ENCODE peak calls at places on chromosomes 2 and 18, in nine cellular contexts. F, K, J, U, Y, T, E, O and M are unnamed samples.

GRCh38 chr2:73937899-73938298 is 11.2 kb downstream of the DGUOK start:
- DNase-seq in F (no peak), K (no peak), J (no peak), U (no peak), Y (no peak), T (no peak), E (no peak), O (no peak), M (no peak)

GRCh38 chr2:226971029-226971584 is 135.3 kb downstream of the RHBDD1 start:
- DNase-seq in F (no peak), K (no peak), J (no peak), U (no peak), Y (no peak), T (no peak), E (no peak), O (no peak), M (no peak)

GRCh38 chr2:45498661-45499550 is 112.2 kb downstream of the SRBD1 start:
- DNase-seq in F (no peak), K (no peak), J (no peak), U (no peak), Y (no peak), T (no peak), E (no peak), O (no peak), M (no peak)

GRCh38 chr2:221422516-221423211 is 149.4 kb downstream of the EPHA4 start:
- DNase-seq in F (no peak), K (no peak), J (no peak), U (no peak), Y (no peak), T (no peak), E (no peak), O (no peak), M (no peak)

GRCh38 chr18:10726198-10727068 is 200.6 kb downstream of the NAPG start:
- DNase-seq in F (no peak), K (no peak), J (no peak), U (peak), Y (no peak), T (no peak), E (peak), O (no peak), M (peak)

GRCh38 chr2:191629001-191629453 is 48.9 kb upstream of the NABP1 start:
- DNase-seq in F (no peak), K (no peak), J (no peak), U (no peak), Y (no peak), T (no peak), E (no peak), O (no peak), M (no peak)

GRCh38 chr18:1050012-1050657 is 145.5 kb downstream of the ADCYAP1 start:
- DNase-seq in F (no peak), K (no peak), J (no peak), U (no peak), Y (no peak), T (no peak), E (no peak), O (no peak), M (no peak)

GRCh38 chr2:239111401-239112100 is 263.7 kb downstream of the TWIST2 start:
- DNase-seq in F (no peak), K (no peak), J (no peak), U (no peak), Y (no peak), T (no peak), E (no peak), O (no peak), M (no peak)

GRCh38 chr2:113132622-113133021 is 5.2 kb downstream of the IL1RN start:
- DNase-seq in F (no peak), K (peak), J (no peak), U (no peak), Y (peak), T (no peak), E (no peak), O (no peak), M (no peak)

GRCh38 chr18:52903858-52904257 is 563.9 kb downstream of the DCC start:
- DNase-seq in F (peak), K (no peak), J (no peak), U (peak), Y (no peak), T (no peak), E (peak), O (peak), M (peak)

GRCh38 chr2:41716497-41716896 is 331.3 kb upstream of the PKDCC start:
- DNase-seq in F (no peak), K (no peak), J (no peak), U (no peak), Y (no peak), T (no peak), E (no peak), O (no peak), M (no peak)

GRCh38 chr2:53765749-53766148 is 1.9 kb upstream of the CHAC2 start:
- DNase-seq in F (no peak), K (no peak), J (no peak), U (no peak), Y (no peak), T (no peak), E (no peak), O (no peak), M (no peak)

GRCh38 chr18:427005-427404 is 73.5 kb downstream of the COLEC12 start:
- DNase-seq in F (no peak), K (no peak), J (peak), U (no peak), Y (no peak), T (peak), E (no peak), O (no peak), M (no peak)

GRCh38 chr18:12335503-12335902 is 27.5 kb downstream of the TUBB6 start:
- DNase-seq in F (no peak), K (no peak), J (no peak), U (no peak), Y (no peak), T (no peak), E (no peak), O (no peak), M (no peak)

GRCh38 chr2:197310940-197311485 is 433 bp upstream of the ANKRD44 start:
- DNase-seq in F (no peak), K (no peak), J (no peak), U (no peak), Y (no peak), T (no peak), E (no peak), O (no peak), M (no peak)

GRCh38 chr2:160214461-160215055 is 14.5 kb upstream of the ITGB6 start:
- DNase-seq in F (no peak), K (no peak), J (peak), U (no peak), Y (no peak), T (peak), E (no peak), O (peak), M (no peak)

GRCh38 chr2:216687646-216688045 is 7.7 kb downstream of the IGFBP5 start:
- DNase-seq in F (no peak), K (no peak), J (no peak), U (no peak), Y (no peak), T (no peak), E (no peak), O (no peak), M (peak)

GRCh38 chr2:42753188-42753813 is 10.6 kb downstream of the OXER1 start:
- DNase-seq in F (no peak), K (no peak), J (no peak), U (no peak), Y (peak), T (no peak), E (no peak), O (no peak), M (no peak)

GRCh38 chr2:211127501-211127900 is 571.1 kb downstream of the CPS1 start:
- DNase-seq in F (no peak), K (no peak), J (no peak), U (no peak), Y (no peak), T (no peak), E (no peak), O (no peak), M (no peak)

GRCh38 chr2:121545257-121545656 is 14.6 kb downstream of the RNU4ATAC start:
- DNase-seq in F (no peak), K (no peak), J (no peak), U (no peak), Y (no peak), T (no peak), E (no peak), O (no peak), M (no peak)

GRCh38 chr2:54629914-54630609 is 93.4 kb upstream of the EML6 start:
- DNase-seq in F (no peak), K (no peak), J (no peak), U (peak), Y (no peak), T (peak), E (peak), O (peak), M (no peak)

GRCh38 chr2:72803151-72803550 is 22.7 kb downstream of the EXOC6B start:
- DNase-seq in F (no peak), K (no peak), J (no peak), U (no peak), Y (no peak), T (no peak), E (no peak), O (no peak), M (no peak)

GRCh38 chr2:53150146-53150545 is 617.5 kb upstream of the CHAC2 start:
- DNase-seq in F (no peak), K (no peak), J (no peak), U (no peak), Y (no peak), T (no peak), E (no peak), O (no peak), M (no peak)

GRCh38 chr2:241658296-241658695 is 20.8 kb downstream of the ATG4B start:
- DNase-seq in F (no peak), K (no peak), J (no peak), U (no peak), Y (no peak), T (no peak), E (no peak), O (no peak), M (no peak)

GRCh38 chr2:136238552-136239346 is 120.8 kb upstream of the CXCR4 start:
- DNase-seq in F (no peak), K (no peak), J (no peak), U (no peak), Y (no peak), T (peak), E (no peak), O (no peak), M (peak)

GRCh38 chr2:234204480-234204879 is 154.0 kb downstream of the SPP2 start:
- DNase-seq in F (no peak), K (no peak), J (no peak), U (no peak), Y (no peak), T (no peak), E (no peak), O (no peak), M (no peak)

GRCh38 chr2:46045888-46046287 is 251.3 kb upstream of the EPAS1 start:
- DNase-seq in F (no peak), K (no peak), J (no peak), U (no peak), Y (no peak), T (no peak), E (no peak), O (no peak), M (no peak)

GRCh38 chr18:67766930-67767329 is 250.4 kb upstream of the DSEL start:
- DNase-seq in F (no peak), K (no peak), J (peak), U (no peak), Y (no peak), T (no peak), E (no peak), O (no peak), M (no peak)

GRCh38 chr2:48711343-48711742 is 44.2 kb downstream of the LHCGR start:
- DNase-seq in F (no peak), K (no peak), J (no peak), U (no peak), Y (no peak), T (no peak), E (no peak), O (no peak), M (no peak)

GRCh38 chr2:233464531-233465240 is 101.9 kb downstream of the USP40 start:
- DNase-seq in F (no peak), K (no peak), J (no peak), U (peak), Y (peak), T (no peak), E (no peak), O (no peak), M (no peak)

GRCh38 chr2:10289891-10290290 is 12.8 kb upstream of the HPCAL1 start:
- DNase-seq in F (no peak), K (no peak), J (no peak), U (no peak), Y (no peak), T (no peak), E (no peak), O (no peak), M (no peak)

GRCh38 chr2:219570194-219570923 is 980 bp downstream of the OBSL1 start:
- DNase-seq in F (no peak), K (no peak), J (no peak), U (peak), Y (no peak), T (peak), E (peak), O (no peak), M (no peak)

GRCh38 chr2:221553333-221553732 is 18.8 kb downstream of the EPHA4 start:
- DNase-seq in F (no peak), K (no peak), J (no peak), U (no peak), Y (no peak), T (no peak), E (no peak), O (no peak), M (no peak)

GRCh38 chr2:101064868-101065549 is 62.9 kb downstream of the RPL31 start:
- DNase-seq in F (no peak), K (no peak), J (no peak), U (peak), Y (no peak), T (no peak), E (no peak), O (no peak), M (no peak)

GRCh38 chr2:11097038-11097720 is 58.1 kb upstream of the SLC66A3 start:
- DNase-seq in F (no peak), K (no peak), J (peak), U (no peak), Y (no peak), T (no peak), E (peak), O (no peak), M (no peak)

GRCh38 chr2:45988879-45989278 is 308.3 kb upstream of the EPAS1 start:
- DNase-seq in F (no peak), K (no peak), J (no peak), U (no peak), Y (no peak), T (no peak), E (no peak), O (no peak), M (no peak)

GRCh38 chr18:76373297-76373696 is 121.7 kb downstream of the ZNF516 start:
- DNase-seq in F (no peak), K (no peak), J (no peak), U (no peak), Y (no peak), T (no peak), E (no peak), O (no peak), M (no peak)

GRCh38 chr18:6628189-6628588 is 101.3 kb upstream of the ARHGAP28 start:
- DNase-seq in F (no peak), K (no peak), J (no peak), U (no peak), Y (no peak), T (no peak), E (peak), O (no peak), M (no peak)

GRCh38 chr2:201472411-201472810 is 20.9 kb downstream of the STRADB start:
- DNase-seq in F (no peak), K (no peak), J (no peak), U (no peak), Y (no peak), T (no peak), E (no peak), O (no peak), M (no peak)

GRCh38 chr2:9693138-9693520 is 62.3 kb upstream of the YWHAQ start:
- DNase-seq in F (no peak), K (peak), J (peak), U (no peak), Y (no peak), T (peak), E (no peak), O (peak), M (no peak)

GRCh38 chr2:75309596-75310290 is 110.4 kb upstream of the TACR1 start:
- DNase-seq in F (no peak), K (no peak), J (no peak), U (no peak), Y (no peak), T (no peak), E (no peak), O (no peak), M (no peak)

GRCh38 chr2:75311521-75311920 is 112.2 kb upstream of the TACR1 start:
- DNase-seq in F (no peak), K (no peak), J (no peak), U (no peak), Y (no peak), T (no peak), E (no peak), O (no peak), M (no peak)

GRCh38 chr2:75315436-75315835 is 116.1 kb upstream of the TACR1 start:
- DNase-seq in F (no peak), K (no peak), J (no peak), U (no peak), Y (no peak), T (no peak), E (no peak), O (no peak), M (no peak)

GRCh38 chr2:75310915-75311314 is 111.6 kb upstream of the TACR1 start:
- DNase-seq in F (no peak), K (no peak), J (no peak), U (no peak), Y (no peak), T (no peak), E (no peak), O (no peak), M (no peak)

DNA sequence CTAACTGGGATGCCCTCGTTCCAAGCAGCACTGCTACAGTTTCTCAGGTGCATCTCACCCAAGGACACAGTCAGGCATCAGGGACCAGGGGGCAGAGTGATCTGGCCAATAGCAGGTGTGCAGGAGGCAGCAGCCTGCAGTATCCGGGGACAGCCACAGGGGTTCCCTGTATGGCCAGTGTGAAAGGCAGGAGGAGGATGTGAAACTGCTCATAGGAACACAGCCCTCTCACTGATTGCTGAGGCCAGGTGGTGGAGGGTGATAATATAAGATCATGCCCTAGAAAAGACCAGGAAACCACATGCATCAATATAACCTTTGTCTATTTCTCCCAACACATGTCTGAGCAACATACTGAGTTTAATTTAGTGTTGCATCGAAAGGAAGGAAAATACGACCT is 112.7 kb upstream of the TACR1 start:
- DNase-seq in F (no peak), K (no peak), J (no peak), U (no peak), Y (peak), T (no peak), E (no peak), O (no peak), M (peak)
- TF ChIP-seq CTCF in F (peak), K (no peak), J (no peak), U (no peak), Y (peak), T (no peak), E (no peak), O (no peak), M (peak)

DNA sequence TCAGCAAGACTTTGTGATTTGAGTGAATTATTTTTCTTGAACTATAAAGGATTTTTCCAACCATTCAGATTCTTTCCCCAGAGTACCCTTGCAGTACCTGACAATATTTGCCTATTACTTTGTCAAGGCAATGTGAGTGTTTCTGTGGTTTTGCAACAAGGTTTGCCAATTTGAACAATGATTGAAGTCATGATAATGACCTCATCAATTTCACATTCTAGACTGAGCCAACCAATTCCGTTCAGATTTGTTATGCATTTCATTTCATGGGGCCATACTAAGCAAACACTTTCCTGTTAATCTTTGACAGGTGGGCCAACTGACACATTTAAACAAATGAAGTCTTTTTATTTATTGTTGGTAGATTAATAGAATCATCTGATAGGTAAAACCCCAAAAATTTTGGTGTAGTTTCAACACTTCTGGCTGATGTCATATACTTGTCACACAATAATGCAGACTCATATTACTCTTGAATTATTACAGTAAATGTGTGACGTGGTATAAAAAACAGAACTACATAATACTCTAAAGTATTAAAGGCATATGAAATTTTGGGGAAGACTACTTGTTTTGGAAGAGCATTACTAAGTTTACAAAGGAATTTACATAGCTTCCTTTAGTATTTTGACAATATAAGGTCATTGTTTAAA is 526.4 kb downstream of the DPP10 start:
- DNase-seq in F (no peak), K (no peak), J (no peak), U (no peak), Y (no peak), T (no peak), E (no peak), O (no peak), M (no peak)
- TF ChIP-seq CTCF in F (no peak), K (no peak), J (no peak), U (no peak), Y (no peak), T (no peak), E (no peak), O (no peak), M (no peak)

DNA sequence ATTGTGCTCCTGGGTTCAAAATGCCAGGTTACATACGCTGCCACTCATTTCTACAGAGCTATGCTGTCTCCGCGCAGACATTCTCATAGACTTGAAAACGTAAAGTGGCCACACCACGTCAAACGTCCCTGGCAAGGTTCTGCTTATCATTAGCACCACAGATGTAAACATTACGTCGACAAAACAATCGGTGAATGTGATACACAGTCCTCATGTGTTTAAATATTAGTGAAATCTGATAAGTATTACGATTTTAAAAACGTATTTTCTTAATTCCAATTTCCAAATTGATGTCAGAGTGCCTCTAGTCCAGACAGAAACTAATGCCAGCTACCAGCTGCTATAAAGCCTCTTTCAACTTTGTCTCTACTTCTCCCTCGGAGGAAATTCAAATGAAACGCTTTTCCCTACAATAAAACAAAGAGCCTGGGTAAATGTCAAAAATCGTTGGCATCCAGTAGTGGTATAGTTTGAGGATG is 1.1 kb downstream of the STK17B start:
- DNase-seq in F (no peak), K (no peak), J (no peak), U (peak), Y (no peak), T (no peak), E (peak), O (peak), M (no peak)
- TF ChIP-seq CTCF in F (no peak), K (no peak), J (no peak), U (no peak), Y (no peak), T (no peak), E (no peak), O (no peak), M (no peak)

GRCh38 chr2:25089605-25090424 is 47.9 kb downstream of the EFR3B start:
- DNase-seq in F (no peak), K (no peak), J (no peak), U (no peak), Y (no peak), T (no peak), E (no peak), O (no peak), M (no peak)

GRCh38 chr2:25091265-25091664 is 49.4 kb downstream of the EFR3B start:
- DNase-seq in F (no peak), K (no peak), J (no peak), U (no peak), Y (no peak), T (no peak), E (no peak), O (no peak), M (no peak)

GRCh38 chr2:25086070-25086560 is 44.2 kb downstream of the EFR3B start:
- DNase-seq in F (no peak), K (no peak), J (no peak), U (no peak), Y (no peak), T (no peak), E (no peak), O (no peak), M (no peak)

GRCh38 chr2:25090801-25091200 is 48.9 kb downstream of the EFR3B start:
- DNase-seq in F (no peak), K (no peak), J (no peak), U (no peak), Y (no peak), T (no peak), E (no peak), O (no peak), M (no peak)

GRCh38 chr2:25088817-25089485 is 47.1 kb downstream of the EFR3B start:
- DNase-seq in F (no peak), K (no peak), J (no peak), U (peak), Y (no peak), T (no peak), E (no peak), O (no peak), M (no peak)
- TF ChIP-seq CTCF in F (no peak), K (no peak), J (no peak), U (no peak), Y (no peak), T (no peak), E (no peak), O (no peak), M (no peak)